ENCODE peak calls at places on chromosomes 2 and 18, in six cellular contexts. One of them, this sample, is unnamed.

GRCh38 chr2:113877651-113878594 is 12.0 kb upstream of the ACTR3 start:
- DNase-seq in ascending aorta: no peak
- DNase-seq in HFF-Myc: no peak
- DNase-seq in WERI-Rb-1: no peak
- DNase-seq in cardiac fibroblast: peak
- DNase-seq in AG10803: peak
- DNase-seq in this sample: peak

GRCh38 chr2:119174216-119174992 is 15.9 kb upstream of the C1QL2 start:
- DNase-seq in ascending aorta: no peak
- DNase-seq in HFF-Myc: no peak
- DNase-seq in WERI-Rb-1: peak
- DNase-seq in cardiac fibroblast: peak
- DNase-seq in AG10803: peak
- DNase-seq in this sample: peak

GRCh38 chr2:180240774-180241173 is 233.7 kb upstream of the CWC22 start:
- DNase-seq in ascending aorta: no peak
- DNase-seq in HFF-Myc: no peak
- DNase-seq in WERI-Rb-1: no peak
- DNase-seq in cardiac fibroblast: peak
- DNase-seq in AG10803: peak
- DNase-seq in this sample: peak

GRCh38 chr18:72086421-72086820 is 457.7 kb downstream of the CBLN2 start:
- DNase-seq in ascending aorta: no peak
- DNase-seq in HFF-Myc: no peak
- DNase-seq in WERI-Rb-1: no peak
- DNase-seq in cardiac fibroblast: peak
- DNase-seq in AG10803: no peak
- DNase-seq in this sample: peak

GRCh38 chr2:2331905-2332280 is 818 bp upstream of the MYT1L start:
- DNase-seq in ascending aorta: no peak
- DNase-seq in HFF-Myc: no peak
- DNase-seq in WERI-Rb-1: peak
- DNase-seq in cardiac fibroblast: no peak
- DNase-seq in AG10803: no peak
- DNase-seq in this sample: no peak

GRCh38 chr2:113218283-113219091 is 44.7 kb downstream of the PSD4 start:
- DNase-seq in ascending aorta: peak
- DNase-seq in HFF-Myc: no peak
- DNase-seq in WERI-Rb-1: no peak
- DNase-seq in cardiac fibroblast: peak
- DNase-seq in AG10803: peak
- DNase-seq in this sample: peak

GRCh38 chr2:15943378-15943851 is 3.1 kb downstream of the MYCN start:
- DNase-seq in ascending aorta: no peak
- DNase-seq in HFF-Myc: no peak
- DNase-seq in WERI-Rb-1: peak
- DNase-seq in cardiac fibroblast: no peak
- DNase-seq in AG10803: no peak
- DNase-seq in this sample: no peak

GRCh38 chr2:71552356-71552755 is 99.0 kb downstream of the DYSF start:
- DNase-seq in ascending aorta: no peak
- DNase-seq in HFF-Myc: no peak
- DNase-seq in WERI-Rb-1: no peak
- DNase-seq in cardiac fibroblast: no peak
- DNase-seq in AG10803: no peak
- DNase-seq in this sample: no peak

GRCh38 chr2:66437055-66437454 is 2.1 kb downstream of the MEIS1 start:
- DNase-seq in ascending aorta: no peak
- DNase-seq in HFF-Myc: no peak
- DNase-seq in WERI-Rb-1: no peak
- DNase-seq in cardiac fibroblast: peak
- DNase-seq in AG10803: no peak
- DNase-seq in this sample: peak

GRCh38 chr2:136394136-136395060 is 276.4 kb upstream of the CXCR4 start:
- DNase-seq in ascending aorta: no peak
- DNase-seq in HFF-Myc: no peak
- DNase-seq in WERI-Rb-1: no peak
- DNase-seq in cardiac fibroblast: no peak
- DNase-seq in AG10803: no peak
- DNase-seq in this sample: no peak

GRCh38 chr2:60148717-60149116 is 404.7 kb downstream of the BCL11A start:
- DNase-seq in ascending aorta: no peak
- DNase-seq in HFF-Myc: no peak
- DNase-seq in WERI-Rb-1: no peak
- DNase-seq in cardiac fibroblast: no peak
- DNase-seq in AG10803: no peak
- DNase-seq in this sample: no peak

GRCh38 chr2:7930800-7931635 is 750.8 kb upstream of the ID2 start:
- DNase-seq in ascending aorta: no peak
- DNase-seq in HFF-Myc: no peak
- DNase-seq in WERI-Rb-1: no peak
- DNase-seq in cardiac fibroblast: no peak
- DNase-seq in AG10803: peak
- DNase-seq in this sample: peak

GRCh38 chr18:30870466-30870865 is 172.1 kb downstream of the DSC3 start:
- DNase-seq in ascending aorta: no peak
- DNase-seq in HFF-Myc: no peak
- DNase-seq in WERI-Rb-1: no peak
- DNase-seq in cardiac fibroblast: no peak
- DNase-seq in AG10803: no peak
- DNase-seq in this sample: no peak
- H3K4me3 ChIP-seq in ascending aorta: no peak
- H3K4me3 ChIP-seq in HFF-Myc: no peak
- H3K4me3 ChIP-seq in WERI-Rb-1: no peak
- H3K4me3 ChIP-seq in cardiac fibroblast: no peak
- H3K4me3 ChIP-seq in AG10803: no peak
- H3K4me3 ChIP-seq in this sample: no peak

DNA sequence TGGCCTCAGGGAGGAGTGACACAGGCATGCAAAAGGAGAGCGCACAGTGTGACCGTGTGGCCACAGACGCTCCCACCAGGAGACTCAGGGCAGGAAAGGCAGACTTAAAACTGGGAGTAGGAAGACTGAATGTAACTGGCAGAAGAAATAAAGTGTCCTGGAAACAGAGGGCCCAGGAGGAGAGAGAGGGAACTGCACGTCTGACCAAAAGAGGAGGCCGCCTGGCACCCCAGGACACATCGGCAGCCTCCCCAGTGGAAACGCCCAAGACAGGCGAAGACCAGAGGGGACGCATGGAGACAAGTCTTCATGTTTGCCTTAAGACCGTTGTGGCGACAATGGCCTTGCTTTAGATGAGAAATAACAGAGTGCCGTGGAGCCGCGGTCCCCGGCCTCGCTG is 163.6 kb upstream of the ALKAL2 start:
- DNase-seq in ascending aorta: no peak
- DNase-seq in HFF-Myc: no peak
- DNase-seq in WERI-Rb-1: no peak
- DNase-seq in cardiac fibroblast: no peak
- DNase-seq in AG10803: no peak
- DNase-seq in this sample: no peak
- TF ChIP-seq CTCF in ascending aorta: no peak
- TF ChIP-seq CTCF in HFF-Myc: no peak
- TF ChIP-seq CTCF in WERI-Rb-1: peak
- TF ChIP-seq CTCF in cardiac fibroblast: no peak
- TF ChIP-seq CTCF in AG10803: no peak
- TF ChIP-seq CTCF in this sample: no peak

GRCh38 chr2:194621945-194622344 is 1035.1 kb upstream of the SLC39A10 start:
- DNase-seq in ascending aorta: no peak
- DNase-seq in HFF-Myc: no peak
- DNase-seq in WERI-Rb-1: no peak
- DNase-seq in cardiac fibroblast: no peak
- DNase-seq in AG10803: no peak
- DNase-seq in this sample: no peak
- H3K4me3 ChIP-seq in ascending aorta: no peak
- H3K4me3 ChIP-seq in HFF-Myc: no peak
- H3K4me3 ChIP-seq in WERI-Rb-1: no peak
- H3K4me3 ChIP-seq in cardiac fibroblast: no peak
- H3K4me3 ChIP-seq in AG10803: no peak
- H3K4me3 ChIP-seq in this sample: no peak

DNA sequence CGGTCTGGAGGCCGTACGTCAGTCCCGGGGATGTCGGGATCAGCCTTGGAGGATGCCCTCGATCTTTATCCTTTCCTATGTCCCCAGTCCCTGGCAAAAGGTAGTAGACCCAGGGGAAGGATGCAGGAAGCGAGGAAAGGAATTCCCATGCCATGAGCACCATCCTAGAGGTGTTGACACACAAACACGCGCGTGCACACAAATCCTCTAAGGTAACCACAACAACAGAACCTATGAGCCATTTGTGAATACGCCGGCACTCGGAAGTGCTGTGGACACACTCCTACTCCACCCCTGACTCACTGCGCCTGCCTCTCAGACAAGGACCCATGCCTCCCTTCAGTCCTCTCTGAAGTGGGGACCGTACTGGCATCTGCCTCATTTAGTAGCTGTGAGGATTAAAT is 11.3 kb upstream of the MLPH start:
- DNase-seq in ascending aorta: no peak
- DNase-seq in HFF-Myc: no peak
- DNase-seq in WERI-Rb-1: no peak
- DNase-seq in cardiac fibroblast: peak
- DNase-seq in AG10803: peak
- DNase-seq in this sample: peak
- TF ChIP-seq CTCF in ascending aorta: no peak
- TF ChIP-seq CTCF in HFF-Myc: no peak
- TF ChIP-seq CTCF in WERI-Rb-1: no peak
- TF ChIP-seq CTCF in cardiac fibroblast: no peak
- TF ChIP-seq CTCF in AG10803: no peak
- TF ChIP-seq CTCF in this sample: no peak

GRCh38 chr18:69708844-69709243 is 238.8 kb downstream of the CD226 start:
- DNase-seq in ascending aorta: no peak
- DNase-seq in HFF-Myc: no peak
- DNase-seq in WERI-Rb-1: no peak
- DNase-seq in cardiac fibroblast: no peak
- DNase-seq in AG10803: no peak
- DNase-seq in this sample: no peak

GRCh38 chr18:69701305-69701704 is 246.4 kb downstream of the CD226 start:
- DNase-seq in ascending aorta: no peak
- DNase-seq in HFF-Myc: no peak
- DNase-seq in WERI-Rb-1: no peak
- DNase-seq in cardiac fibroblast: no peak
- DNase-seq in AG10803: no peak
- DNase-seq in this sample: no peak

GRCh38 chr18:69705987-69706386 is 241.7 kb downstream of the CD226 start:
- DNase-seq in ascending aorta: no peak
- DNase-seq in HFF-Myc: no peak
- DNase-seq in WERI-Rb-1: no peak
- DNase-seq in cardiac fibroblast: no peak
- DNase-seq in AG10803: no peak
- DNase-seq in this sample: no peak

GRCh38 chr18:69703461-69703860 is 244.2 kb downstream of the CD226 start:
- DNase-seq in ascending aorta: no peak
- DNase-seq in HFF-Myc: no peak
- DNase-seq in WERI-Rb-1: no peak
- DNase-seq in cardiac fibroblast: no peak
- DNase-seq in AG10803: no peak
- DNase-seq in this sample: no peak
- H3K4me3 ChIP-seq in ascending aorta: no peak
- H3K4me3 ChIP-seq in HFF-Myc: no peak
- H3K4me3 ChIP-seq in WERI-Rb-1: no peak
- H3K4me3 ChIP-seq in cardiac fibroblast: no peak
- H3K4me3 ChIP-seq in AG10803: no peak
- H3K4me3 ChIP-seq in this sample: no peak

GRCh38 chr2:135258193-135258592 is 206.1 kb downstream of the RAB3GAP1 start:
- DNase-seq in ascending aorta: no peak
- DNase-seq in HFF-Myc: no peak
- DNase-seq in WERI-Rb-1: peak
- DNase-seq in cardiac fibroblast: peak
- DNase-seq in AG10803: no peak
- DNase-seq in this sample: peak
- TF ChIP-seq CTCF in ascending aorta: no peak
- TF ChIP-seq CTCF in HFF-Myc: no peak
- TF ChIP-seq CTCF in WERI-Rb-1: peak
- TF ChIP-seq CTCF in cardiac fibroblast: no peak
- TF ChIP-seq CTCF in AG10803: no peak
- TF ChIP-seq CTCF in this sample: peak

GRCh38 chr2:144452169-144453038 is 67.5 kb downstream of the ZEB2 start:
- DNase-seq in ascending aorta: no peak
- DNase-seq in HFF-Myc: no peak
- DNase-seq in WERI-Rb-1: peak
- DNase-seq in cardiac fibroblast: peak
- DNase-seq in AG10803: peak
- DNase-seq in this sample: no peak

GRCh38 chr2:144454466-144455287 is 65.2 kb downstream of the ZEB2 start:
- DNase-seq in ascending aorta: no peak
- DNase-seq in HFF-Myc: no peak
- DNase-seq in WERI-Rb-1: no peak
- DNase-seq in cardiac fibroblast: no peak
- DNase-seq in AG10803: no peak
- DNase-seq in this sample: peak

GRCh38 chr2:144453486-144454158 is 66.3 kb downstream of the ZEB2 start:
- DNase-seq in ascending aorta: no peak
- DNase-seq in HFF-Myc: no peak
- DNase-seq in WERI-Rb-1: peak
- DNase-seq in cardiac fibroblast: peak
- DNase-seq in AG10803: peak
- DNase-seq in this sample: peak

GRCh38 chr2:144451443-144451842 is 68.5 kb downstream of the ZEB2 start:
- DNase-seq in ascending aorta: no peak
- DNase-seq in HFF-Myc: no peak
- DNase-seq in WERI-Rb-1: no peak
- DNase-seq in cardiac fibroblast: no peak
- DNase-seq in AG10803: no peak
- DNase-seq in this sample: no peak

DNA sequence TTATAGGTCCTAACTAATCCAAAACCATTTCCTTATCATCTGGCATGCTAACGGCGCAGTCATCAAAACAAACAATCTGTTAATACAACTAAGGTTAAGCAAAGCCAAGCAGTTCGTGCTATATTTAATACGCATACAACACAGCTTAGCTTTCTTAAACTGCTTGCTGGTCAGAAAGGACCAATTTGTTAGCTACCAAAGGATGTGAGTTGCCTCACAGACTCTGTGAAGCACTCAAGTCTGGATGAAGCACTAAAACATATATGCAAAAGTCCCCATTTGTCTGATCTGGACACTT is 66.9 kb downstream of the ZEB2 start:
- DNase-seq in ascending aorta: no peak
- DNase-seq in HFF-Myc: no peak
- DNase-seq in WERI-Rb-1: peak
- DNase-seq in cardiac fibroblast: peak
- DNase-seq in AG10803: peak
- DNase-seq in this sample: no peak
- H3K4me3 ChIP-seq in ascending aorta: peak
- H3K4me3 ChIP-seq in HFF-Myc: peak
- H3K4me3 ChIP-seq in WERI-Rb-1: peak
- H3K4me3 ChIP-seq in cardiac fibroblast: peak
- H3K4me3 ChIP-seq in AG10803: no peak
- H3K4me3 ChIP-seq in this sample: no peak

GRCh38 chr2:28340312-28341202 is 52.1 kb upstream of the FOSL2 start:
- DNase-seq in ascending aorta: no peak
- DNase-seq in HFF-Myc: no peak
- DNase-seq in WERI-Rb-1: no peak
- DNase-seq in cardiac fibroblast: no peak
- DNase-seq in AG10803: no peak
- DNase-seq in this sample: no peak
- TF ChIP-seq CTCF in ascending aorta: no peak
- TF ChIP-seq CTCF in HFF-Myc: peak
- TF ChIP-seq CTCF in WERI-Rb-1: peak
- TF ChIP-seq CTCF in cardiac fibroblast: no peak
- TF ChIP-seq CTCF in AG10803: peak
- TF ChIP-seq CTCF in this sample: peak

This sample was measured in fibroblast of mammary gland.